ENCODE peak calls at places on chromosomes 5 and 9, in eight cellular contexts. I, M, H, N, F, A, E and L are unnamed samples.

GRCh38 chr9:135604437-135605237 is 34.7 kb downstream of the GLT6D1 start:
- DNase-seq in I (no peak), M (no peak), H (peak; percentile 7), N (no peak), F (no peak), A (no peak), E (no peak), L (peak; percentile 17)

GRCh38 chr9:23674016-23674585 is 151.9 kb downstream of the ELAVL2 start:
- DNase-seq in I (no peak), M (no peak), H (no peak), N (no peak), F (peak; percentile 30), A (no peak), E (no peak), L (no peak)

GRCh38 chr9:121711281-121711680 is 59.8 kb downstream of the DAB2IP start:
- DNase-seq in I (no peak), M (no peak), H (no peak), N (no peak), F (no peak), A (no peak), E (no peak), L (no peak)

GRCh38 chr5:1021136-1021968 is 12.8 kb downstream of the NKD2 start:
- DNase-seq in I (no peak), M (no peak), H (no peak), N (peak; percentile 94), F (no peak), A (no peak), E (no peak), L (peak; percentile 78)

GRCh38 chr9:104361207-104361606 is 142.9 kb upstream of the OR13F1 start:
- DNase-seq in I (no peak), M (no peak), H (no peak), N (no peak), F (no peak), A (no peak), E (no peak), L (no peak)

GRCh38 chr5:92144824-92145223 is 761.7 kb upstream of the ARRDC3 start:
- DNase-seq in I (no peak), M (no peak), H (no peak), N (no peak), F (no peak), A (no peak), E (no peak), L (no peak)

GRCh38 chr5:150649108-150649827 is 8.8 kb downstream of the SYNPO start:
- DNase-seq in I (no peak), M (no peak), H (no peak), N (no peak), F (no peak), A (no peak), E (no peak), L (no peak)

GRCh38 chr9:2299156-2299842 is 284.2 kb downstream of the SMARCA2 start:
- DNase-seq in I (no peak), M (no peak), H (no peak), N (no peak), F (peak; percentile 74), A (no peak), E (no peak), L (no peak)

GRCh38 chr5:104793031-104793430 is 1230.4 kb upstream of the NUDT12 start:
- DNase-seq in I (no peak), M (no peak), H (no peak), N (no peak), F (peak; percentile 14), A (peak; percentile 47), E (no peak), L (no peak)

GRCh38 chr5:181133610-181134231 is 2.8 kb upstream of the OR2V1 start:
- DNase-seq in I (no peak), M (no peak), H (peak; percentile 86), N (no peak), F (peak; percentile 67), A (peak; percentile 68), E (no peak), L (no peak)

GRCh38 chr5:51684794-51685355 is 301.6 kb downstream of the ISL1 start:
- DNase-seq in I (no peak), M (no peak), H (no peak), N (no peak), F (no peak), A (no peak), E (no peak), L (no peak)

GRCh38 chr5:179475211-179475840 is 75.0 kb upstream of the RUFY1 start:
- DNase-seq in I (no peak), M (no peak), H (no peak), N (no peak), F (peak; percentile 68), A (no peak), E (no peak), L (no peak)

GRCh38 chr5:170569101-170569500 is 65.3 kb downstream of the KCNIP1 start:
- DNase-seq in I (no peak), M (no peak), H (no peak), N (no peak), F (no peak), A (no peak), E (no peak), L (no peak)

GRCh38 chr5:91487420-91487819 is 104.3 kb upstream of the ARRDC3 start:
- DNase-seq in I (no peak), M (no peak), H (no peak), N (no peak), F (no peak), A (no peak), E (no peak), L (no peak)

GRCh38 chr5:145925353-145925752 is 11.0 kb upstream of the SH3RF2 start:
- DNase-seq in I (no peak), M (no peak), H (peak; percentile 65), N (no peak), F (peak; percentile 64), A (peak; percentile 86), E (no peak), L (no peak)

GRCh38 chr9:68949271-68950000 is 64.5 kb downstream of the PRKACG start:
- DNase-seq in I (no peak), M (no peak), H (no peak), N (peak; percentile 79), F (peak; percentile 41), A (peak; percentile 30), E (no peak), L (no peak)

GRCh38 chr5:68494771-68495170 is 279.2 kb downstream of the PIK3R1 start:
- DNase-seq in I (no peak), M (no peak), H (no peak), N (no peak), F (no peak), A (peak; percentile 13), E (no peak), L (no peak)

GRCh38 chr5:61332369-61332745 is 299 bp downstream of the ZSWIM6 start:
- DNase-seq in I (peak; percentile 43), M (peak; percentile 30), H (no peak), N (peak; percentile 32), F (peak; percentile 44), A (peak; percentile 48), E (peak; percentile 46), L (peak; percentile 35)

GRCh38 chr9:93427655-93428379 is 23.7 kb upstream of the FAM120A start:
- DNase-seq in I (no peak), M (no peak), H (no peak), N (no peak), F (no peak), A (no peak), E (no peak), L (peak; percentile 46)

GRCh38 chr5:149320791-149321330 is 24.4 kb upstream of the GRPEL2 start:
- DNase-seq in I (peak; percentile 60), M (no peak), H (peak; percentile 91), N (no peak), F (peak; percentile 98), A (peak; percentile 97), E (no peak), L (peak; percentile 71)

GRCh38 chr5:62582198-62582597 is 3.6 kb downstream of the LRRC70 start:
- DNase-seq in I (no peak), M (no peak), H (peak; percentile 10), N (no peak), F (no peak), A (no peak), E (no peak), L (no peak)

GRCh38 chr5:33984671-33985124 is at the start of gene SLC45A2:
- DNase-seq in I (no peak), M (no peak), H (no peak), N (no peak), F (peak; percentile 57), A (peak; percentile 69), E (no peak), L (no peak)

GRCh38 chr9:83583151-83584014 is 39.6 kb upstream of the IDNK start:
- DNase-seq in I (peak; percentile 49), M (no peak), H (peak; percentile 67), N (peak; percentile 35), F (peak; percentile 63), A (peak; percentile 87), E (peak; percentile 6), L (peak; percentile 77)

GRCh38 chr9:130118841-130119520 is 53.2 kb upstream of the NCS1 start:
- DNase-seq in I (no peak), M (no peak), H (peak; percentile 71), N (no peak), F (peak; percentile 48), A (peak; percentile 44), E (no peak), L (peak; percentile 74)

GRCh38 chr9:90801507-90802289 is at the start of gene SYK:
- DNase-seq in I (no peak), M (no peak), H (no peak), N (peak; percentile 78), F (no peak), A (no peak), E (no peak), L (peak; percentile 63)

GRCh38 chr9:129484325-129485000 is 136.4 kb downstream of the C9orf50 start:
- DNase-seq in I (no peak), M (no peak), H (no peak), N (no peak), F (no peak), A (no peak), E (no peak), L (no peak)